ENCODE peak calls at places on chromosomes 1 and 21, in ten cellular contexts. W is thyroid gland, G is ovary, V is A549, C is heart left ventricle, A is prostate gland, Z is tibial nerve, M is body of pancreas, J is esophagus squamous epithelium, X is uterus. E is an unnamed sample.

GRCh38 chr1:171420810-171421209 is 64.5 kb upstream of the PRRC2C start:
- DNase-seq in Z (no peak), X (no peak), A (no peak), J (no peak), C (no peak), V (no peak), W (no peak), G (no peak), M (no peak), E (no peak)

GRCh38 chr1:20682571-20683236 is 21.5 kb upstream of the DDOST start:
- DNase-seq in G (no peak), X (no peak), C (no peak), J (no peak), V (no peak), M (peak), Z (no peak), W (no peak), A (no peak), E (no peak)

GRCh38 chr1:234838182-234838581 is 228.2 kb upstream of the IRF2BP2 start:
- DNase-seq in A (no peak), W (no peak), C (no peak), Z (no peak), X (no peak), M (no peak), G (no peak), J (no peak), V (no peak), E (no peak)

GRCh38 chr21:40143822-40144525 is 276.7 kb downstream of the PCP4 start:
- DNase-seq in C (no peak), V (peak), Z (peak), J (no peak), X (peak), G (no peak), A (peak), W (peak), M (peak), E (no peak)

GRCh38 chr21:31520506-31521163 is 138.9 kb upstream of the SOD1 start:
- DNase-seq in M (no peak), A (no peak), V (no peak), G (no peak), J (no peak), C (no peak), Z (no peak), X (no peak), W (no peak), E (no peak)

GRCh38 chr1:161089251-161089924 is at the start of gene NECTIN4:
- DNase-seq in X (no peak), A (peak), J (no peak), M (peak), V (no peak), C (no peak), W (peak), G (no peak), Z (no peak), E (no peak)

GRCh38 chr1:65255088-65256050 is 54.0 kb upstream of the DNAJC6 start:
- DNase-seq in M (no peak), V (no peak), A (no peak), J (no peak), G (peak), W (peak), X (no peak), C (no peak), Z (no peak), E (no peak)

GRCh38 chr1:22174446-22174845 is 31.5 kb upstream of the WNT4 start:
- DNase-seq in X (no peak), V (peak), J (no peak), C (no peak), M (no peak), G (no peak), Z (no peak), W (no peak), A (no peak), E (no peak)

GRCh38 chr21:38760762-38761155 is 45.0 kb upstream of the ETS2 start:
- DNase-seq in J (no peak), A (no peak), V (no peak), G (no peak), W (no peak), C (no peak), Z (no peak), M (no peak), X (no peak), E (no peak)

GRCh38 chr1:91427741-91428140 is 23.1 kb upstream of the HFM1 start:
- DNase-seq in W (peak), J (no peak), V (no peak), M (no peak), Z (no peak), A (no peak), X (no peak), G (no peak), C (no peak), E (no peak)

GRCh38 chr21:31957631-31958030 is 84.8 kb downstream of the HUNK start:
- DNase-seq in W (no peak), V (no peak), Z (no peak), A (peak), J (no peak), C (no peak), G (no peak), M (no peak), X (no peak), E (no peak)

GRCh38 chr1:55049914-55050278 is 10.5 kb downstream of the PCSK9 start:
- DNase-seq in V (no peak), M (no peak), C (peak), J (no peak), A (peak), W (no peak), G (peak), X (no peak), Z (no peak), E (no peak)

GRCh38 chr1:5269901-5270300 is 615.5 kb downstream of the AJAP1 start:
- DNase-seq in G (no peak), V (no peak), M (no peak), Z (no peak), W (no peak), A (no peak), C (no peak), X (no peak), J (no peak), E (no peak)

GRCh38 chr1:94532077-94532476 is 9.5 kb downstream of the F3 start:
- DNase-seq in C (no peak), M (no peak), X (no peak), Z (no peak), G (no peak), J (no peak), W (no peak), V (no peak), A (no peak), E (no peak)

GRCh38 chr1:190949932-190950331 is 472.3 kb upstream of the BRINP3 start:
- DNase-seq in A (no peak), J (no peak), M (no peak), C (no peak), X (no peak), V (no peak), W (no peak), Z (no peak), G (no peak), E (no peak)

GRCh38 chr1:42335809-42336518 is 929 bp upstream of the FOXJ3 start:
- DNase-seq in W (no peak), C (no peak), G (peak), A (no peak), X (no peak), J (no peak), M (peak), V (peak), Z (no peak), E (no peak)

GRCh38 chr1:184022651-184023050 is 14.9 kb downstream of the COLGALT2 start:
- DNase-seq in V (no peak), W (no peak), C (peak), A (no peak), X (peak), M (peak), G (no peak), Z (no peak), J (no peak), E (no peak)

GRCh38 chr1:55275151-55275748 is 60.1 kb upstream of the USP24 start:
- DNase-seq in X (no peak), M (no peak), Z (no peak), A (no peak), J (no peak), V (no peak), C (no peak), W (no peak), G (no peak), E (no peak)

GRCh38 chr1:203036135-203036534 is 9.8 kb downstream of the PPFIA4 start:
- DNase-seq in C (no peak), W (no peak), G (no peak), V (no peak), J (no peak), Z (no peak), M (no peak), X (no peak), A (no peak), E (no peak)

GRCh38 chr1:116163533-116163932 is 52.3 kb downstream of the MAB21L3 start:
- DNase-seq in G (no peak), X (no peak), W (no peak), C (no peak), V (no peak), Z (no peak), J (no peak), M (no peak), A (no peak), E (no peak)

GRCh38 chr1:1337793-1338147 is 6.7 kb downstream of the TAS1R3 start:
- DNase-seq in V (no peak), G (no peak), J (no peak), C (no peak), M (no peak), A (no peak), X (no peak), W (no peak), Z (no peak), E (no peak)

GRCh38 chr21:36330904-36331303 is 10.9 kb downstream of the MORC3 start:
- DNase-seq in J (no peak), X (no peak), C (no peak), Z (peak), W (peak), G (peak), V (peak), A (peak), M (peak), E (no peak)

GRCh38 chr1:54129858-54130257 is 22.9 kb downstream of the CDCP2 start:
- DNase-seq in A (no peak), J (no peak), W (no peak), X (no peak), G (no peak), C (no peak), V (no peak), M (no peak), Z (no peak), E (no peak)

GRCh38 chr1:156471496-156472490 is 28.8 kb downstream of the MEF2D start:
- DNase-seq in V (peak), W (peak), A (peak), X (no peak), M (peak), J (no peak), C (peak), Z (peak), G (peak), E (peak)

GRCh38 chr1:105874621-105875020 is 1181.9 kb upstream of the PRMT6 start:
- DNase-seq in A (no peak), M (no peak), Z (no peak), C (no peak), W (no peak), X (no peak), J (no peak), V (no peak), G (no peak), E (no peak)

GRCh38 chr1:2856076-2856390 is 54.5 kb upstream of the TTC34 start:
- DNase-seq in V (no peak), W (peak), Z (no peak), C (no peak), A (no peak), G (no peak), M (no peak), J (no peak), X (no peak), E (no peak)

GRCh38 chr1:21864730-21865129 is 52.7 kb downstream of the LDLRAD2 start:
- DNase-seq in V (no peak), Z (no peak), G (no peak), J (no peak), X (no peak), W (no peak), C (no peak), A (no peak), M (no peak), E (no peak)

GRCh38 chr1:163231385-163231784 is 28.7 kb upstream of the RGS5 start:
- DNase-seq in C (no peak), J (no peak), X (no peak), G (no peak), M (no peak), W (no peak), Z (no peak), A (no peak), V (no peak), E (no peak)

GRCh38 chr1:203898458-203899244 is 37.3 kb downstream of the SNRPE start:
- DNase-seq in W (no peak), X (no peak), Z (no peak), C (no peak), J (no peak), A (no peak), V (no peak), G (no peak), M (no peak), E (no peak)

GRCh38 chr1:214573386-214574358 is 22.3 kb upstream of the PTPN14 start:
- DNase-seq in C (no peak), J (no peak), A (peak), X (no peak), W (no peak), Z (no peak), G (no peak), V (no peak), M (no peak), E (no peak)

GRCh38 chr1:9280015-9280860 is 12.5 kb upstream of the SPSB1 start:
- DNase-seq in J (no peak), X (peak), A (no peak), M (no peak), C (peak), V (peak), G (peak), W (peak), Z (no peak), E (peak)

GRCh38 chr21:40186036-40186435 is 318.8 kb downstream of the PCP4 start:
- DNase-seq in A (no peak), C (no peak), G (no peak), V (no peak), X (no peak), W (no peak), M (peak), J (no peak), Z (peak), E (no peak)

GRCh38 chr1:30731806-30732276 is 8.5 kb upstream of the MATN1 start:
- DNase-seq in Z (no peak), A (no peak), C (no peak), V (no peak), M (no peak), X (no peak), J (no peak), W (no peak), G (no peak), E (no peak)

GRCh38 chr1:58432813-58433668 is 113.5 kb downstream of the OMA1 start:
- DNase-seq in V (no peak), C (no peak), W (peak), X (no peak), Z (no peak), A (no peak), M (no peak), J (no peak), G (no peak), E (no peak)

GRCh38 chr1:213669964-213670691 is 317.6 kb upstream of the PROX1 start:
- DNase-seq in C (no peak), W (peak), A (no peak), G (no peak), Z (no peak), J (no peak), V (no peak), X (no peak), M (no peak), E (no peak)

GRCh38 chr1:237717121-237717520 is 173.6 kb downstream of the ZP4 start:
- DNase-seq in C (no peak), X (no peak), A (no peak), M (no peak), Z (no peak), W (no peak), V (no peak), J (no peak), G (no peak), E (no peak)

GRCh38 chr1:168470821-168471473 is 72.8 kb downstream of the XCL2 start:
- DNase-seq in G (no peak), V (peak), J (no peak), A (no peak), W (no peak), M (peak), Z (no peak), C (no peak), X (no peak), E (no peak)

GRCh38 chr1:6770727-6771567 is 14.3 kb upstream of the CAMTA1 start:
- DNase-seq in X (peak), V (no peak), W (peak), C (no peak), J (no peak), M (no peak), Z (no peak), G (no peak), A (no peak), E (no peak)
- TF ChIP-seq CTCF in X (no peak), V (no peak), W (no peak), C (no peak), J (no peak), M (no peak), Z (no peak), G (no peak), A (no peak), E (no peak)

GRCh38 chr1:51313961-51314777 is 16.2 kb downstream of the TTC39A start:
- DNase-seq in A (peak), J (no peak), C (peak), V (peak), M (peak), G (no peak), X (no peak), Z (no peak), W (no peak), E (no peak)
- TF ChIP-seq POLR2A in A (no peak), J (no peak), C (no peak), V (no peak), M (peak), G (no peak), X (no peak), Z (no peak), W (no peak), E (no peak)

DNA sequence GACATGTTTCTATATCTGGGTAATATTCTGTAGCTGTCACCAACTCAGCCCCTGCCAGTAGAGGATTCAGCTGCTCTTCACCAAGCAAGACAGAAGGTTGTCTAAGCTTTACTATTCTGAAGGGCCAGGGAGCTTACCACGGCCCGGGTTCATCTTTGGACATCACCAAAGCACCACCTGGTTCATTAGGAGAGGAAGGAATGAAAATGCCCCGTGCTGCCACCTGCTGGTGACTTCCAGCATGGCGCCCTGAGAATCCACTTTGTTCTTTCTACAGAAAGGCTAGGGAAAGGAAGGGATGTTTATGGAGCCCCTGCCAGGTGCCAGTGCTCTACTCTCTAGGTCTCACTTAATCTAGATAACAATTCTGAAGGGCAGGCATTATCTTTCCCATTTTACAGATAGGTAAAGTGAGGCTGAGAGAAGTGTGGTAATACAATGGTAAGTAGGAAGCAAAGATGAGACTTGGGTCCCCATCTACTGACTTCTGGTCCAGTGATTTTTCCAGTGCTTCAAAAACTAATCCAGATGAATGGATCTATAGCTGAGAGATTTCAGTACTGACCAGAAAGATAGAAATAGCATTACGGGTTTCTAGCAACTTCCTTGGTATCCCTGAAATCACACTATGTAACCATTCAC is 79.5 kb downstream of the BEND5 start:
- DNase-seq in J (no peak), C (no peak), X (peak), G (peak), W (peak), Z (peak), M (peak), A (peak), V (peak), E (no peak)
- TF ChIP-seq CTCF in J (peak), C (peak), X (peak), G (peak), W (peak), Z (peak), M (peak), A (peak), V (peak), E (peak)

GRCh38 chr1:199898654-199899053 is 128.9 kb upstream of the NR5A2 start:
- DNase-seq in V (peak), W (no peak), G (no peak), Z (no peak), M (no peak), A (no peak), X (no peak), C (no peak), J (no peak), E (no peak)
- TF ChIP-seq POLR2A in V (no peak), W (no peak), G (no peak), Z (no peak), M (no peak), A (no peak), X (no peak), C (no peak), J (no peak), E (no peak)

GRCh38 chr21:23930565-23930964 is 1676.7 kb downstream of the MRPL39 start:
- DNase-seq in G (no peak), J (no peak), Z (no peak), C (no peak), V (no peak), W (no peak), A (no peak), X (no peak), M (no peak), E (no peak)

GRCh38 chr21:23939369-23940065 is 1667.8 kb downstream of the MRPL39 start:
- DNase-seq in A (no peak), V (no peak), G (no peak), X (no peak), J (no peak), M (no peak), C (no peak), Z (no peak), W (no peak), E (no peak)

GRCh38 chr21:23936991-23937390 is 1670.3 kb downstream of the MRPL39 start:
- DNase-seq in X (no peak), J (no peak), G (no peak), A (no peak), C (no peak), V (no peak), W (no peak), M (no peak), Z (no peak), E (no peak)

GRCh38 chr21:23936224-23936623 is 1671.1 kb downstream of the MRPL39 start:
- DNase-seq in G (no peak), C (no peak), M (peak), Z (peak), W (no peak), V (peak), X (no peak), A (no peak), J (no peak), E (no peak)
- TF ChIP-seq CTCF in G (no peak), C (no peak), M (no peak), Z (no peak), W (no peak), V (no peak), X (no peak), A (no peak), J (no peak), E (no peak)

GRCh38 chr1:7784492-7785071 is 491 bp downstream of the PER3 start:
- DNase-seq in A (no peak), W (peak), G (peak), Z (no peak), J (no peak), C (peak), X (no peak), M (peak), V (no peak), E (peak)

GRCh38 chr1:7781923-7782495 is 2.1 kb upstream of the PER3 start:
- DNase-seq in Z (no peak), C (no peak), M (no peak), V (no peak), G (no peak), A (no peak), W (no peak), J (no peak), X (no peak), E (no peak)

GRCh38 chr1:7783178-7783711 is 846 bp upstream of the PER3 start:
- DNase-seq in G (peak), Z (peak), C (peak), A (no peak), M (peak), V (peak), J (no peak), W (peak), X (peak), E (peak)

GRCh38 chr1:7785108-7785507 is 1.0 kb downstream of the PER3 start:
- DNase-seq in J (no peak), M (no peak), Z (no peak), V (no peak), C (no peak), G (no peak), X (no peak), A (no peak), W (no peak), E (no peak)

DNA sequence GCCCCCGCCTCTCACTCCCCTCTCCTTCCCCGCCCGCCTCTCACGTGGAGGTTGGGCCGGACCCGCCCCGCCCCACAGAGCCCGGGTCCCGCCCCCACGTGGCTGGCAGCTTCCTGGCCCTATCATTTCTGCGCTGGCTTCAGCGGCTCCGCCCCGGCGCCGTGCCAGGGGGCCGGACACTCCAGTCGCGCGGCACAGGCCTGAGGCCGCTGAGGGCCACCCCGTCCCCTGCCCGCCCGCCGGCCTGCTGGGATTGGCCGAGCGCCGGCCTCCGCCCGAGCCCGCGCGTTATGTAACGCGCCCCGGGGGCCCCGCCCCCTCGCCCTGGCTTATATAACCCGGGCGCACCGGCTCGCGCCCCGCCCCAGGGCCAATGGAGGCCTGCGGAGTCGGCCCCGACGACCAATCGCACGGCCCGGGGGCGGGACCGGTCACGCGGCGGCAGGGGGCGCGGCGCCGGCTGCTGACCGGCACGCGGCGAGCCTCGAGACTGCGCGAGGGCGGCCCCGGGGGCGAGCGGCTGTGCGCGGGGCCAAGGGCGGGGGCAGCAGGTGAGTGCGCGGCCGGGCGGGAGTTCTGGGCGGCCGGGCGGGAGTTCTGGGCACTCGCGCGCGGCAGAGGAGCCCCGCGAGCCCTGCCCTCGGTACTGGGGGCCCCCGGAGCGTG is at the start of gene PER3:
- DNase-seq in A (peak), V (peak), X (peak), J (peak), G (peak), C (peak), Z (peak), W (peak), M (peak), E (peak)
- TF ChIP-seq POLR2A in A (peak), V (no peak), X (peak), J (no peak), G (peak), C (peak), Z (peak), W (peak), M (no peak), E (peak)

E was measured in sigmoid colon.